ENCODE peak calls at places on chromosomes 16 and 17, in seven cellular contexts. U is EL; J is ELR; N is activated T-helper 9 cell treated with anti-CD3 and anti-CD28 coated beads, Interleukin-2, amount 50 U/mL, for 16 hours; S is GM03348; W is activated CD8-positive, alpha-beta T cell treated with anti-CD3 and anti-CD28 coated beads for 36 hours; F is stimulated activated CD4-positive, alpha-beta T cell treated with anti-CD3 and anti-CD28 coated beads, Interleukin-4, amount 100 ng/mL, for 48 hours. Z is an unnamed sample.

GRCh38 chr16:67637625-67638024 is 7.3 kb upstream of the CARMIL2 start:
- DNase-seq in U (no peak), J (no peak), N (no peak), S (no peak), W (no peak), F (no peak), Z (no peak)

GRCh38 chr17:67015001-67015400 is 29.4 kb upstream of the CACNG1 start:
- DNase-seq in U (no peak), J (no peak), N (no peak), S (no peak), W (no peak), F (no peak), Z (no peak)

GRCh38 chr16:14024300-14024699 is 46.8 kb upstream of the MRTFB start:
- DNase-seq in U (no peak), J (no peak), N (no peak), S (no peak), W (no peak), F (no peak), Z (no peak)

GRCh38 chr16:85626191-85626951 is 13.2 kb downstream of the GSE1 start:
- DNase-seq in U (no peak), J (no peak), N (no peak), S (no peak), W (no peak), F (no peak), Z (no peak)

GRCh38 chr16:75617121-75617520 is 6.0 kb downstream of the ADAT1 start:
- DNase-seq in U (no peak), J (no peak), N (no peak), S (no peak), W (no peak), F (no peak), Z (no peak)

GRCh38 chr16:57500578-57501111 is 14.4 kb upstream of the DOK4 start:
- DNase-seq in U (no peak), J (no peak), N (no peak), S (peak; percentile 3), W (no peak), F (no peak), Z (no peak)

GRCh38 chr16:81616321-81617020 is 162.6 kb upstream of the PLCG2 start:
- DNase-seq in U (peak; percentile 54), J (peak; percentile 52), N (peak; percentile 59), S (peak; percentile 88), W (peak; percentile 91), F (peak; percentile 71), Z (peak; percentile 70)

GRCh38 chr17:21239680-21240374 is 13.4 kb downstream of the NATD1 start:
- DNase-seq in U (no peak), J (peak; percentile 59), N (no peak), S (peak; percentile 72), W (no peak), F (no peak), Z (no peak)

GRCh38 chr17:9238340-9239259 is 217.3 kb downstream of the NTN1 start:
- DNase-seq in U (no peak), J (no peak), N (no peak), S (no peak), W (no peak), F (no peak), Z (no peak)

GRCh38 chr16:57694556-57695377 is at the start of gene DRC7:
- DNase-seq in U (peak; percentile 34), J (peak; percentile 65), N (no peak), S (no peak), W (peak; percentile 46), F (peak; percentile 11), Z (peak; percentile 39)

GRCh38 chr16:70429888-70430666 is 8.8 kb downstream of the ST3GAL2 start:
- DNase-seq in U (no peak), J (no peak), N (no peak), S (no peak), W (no peak), F (no peak), Z (no peak)

GRCh38 chr16:22643886-22644285 is 133.2 kb downstream of the NPIPB5 start:
- DNase-seq in U (no peak), J (no peak), N (no peak), S (no peak), W (no peak), F (no peak), Z (no peak)

GRCh38 chr17:54694287-54694887 is 206.3 kb upstream of the TOM1L1 start:
- DNase-seq in U (no peak), J (no peak), N (no peak), S (no peak), W (no peak), F (no peak), Z (no peak)

GRCh38 chr16:2370725-2371124 is 30.2 kb upstream of the ABCA3 start:
- DNase-seq in U (no peak), J (peak; percentile 10), N (no peak), S (no peak), W (no peak), F (no peak), Z (no peak)

GRCh38 chr17:81651692-81652091 is 4.7 kb downstream of the PDE6G start:
- DNase-seq in U (peak; percentile 96), J (peak; percentile 97), N (no peak), S (peak; percentile 57), W (no peak), F (no peak), Z (no peak)

GRCh38 chr16:67857547-67858233 is 10.2 kb upstream of the CENPT start:
- DNase-seq in U (peak; percentile 92), J (peak; percentile 97), N (peak; percentile 25), S (peak; percentile 94), W (peak; percentile 38), F (no peak), Z (peak; percentile 79)

GRCh38 chr16:83272843-83273242 is 534.9 kb upstream of the HSBP1 start:
- DNase-seq in U (no peak), J (no peak), N (no peak), S (no peak), W (no peak), F (no peak), Z (no peak)

Z was measured in heart right ventricle.